ENCODE peak calls at places on chromosomes 4 and X, in six cellular contexts. Z is ovary; P is tibial nerve; Y is tibial artery; R is adrenal gland; W is activated CD8-positive, alpha-beta T cell treated with anti-CD3 and anti-CD28 coated beads for 36 hours. A is an unnamed sample.

GRCh38 chr4:20262221-20262620 is 10.5 kb downstream of the SLIT2 start:
- DNase-seq in Y (no peak), P (no peak), R (no peak), W (no peak), Z (no peak), A (no peak)

GRCh38 chrX:135411893-135412292 is 9.9 kb upstream of the SMIM10L2A start:
- DNase-seq in Y (no peak), Z (no peak), P (no peak), R (no peak), W (no peak), A (no peak)

GRCh38 chr4:76987153-76987562 is 37.6 kb downstream of the SEPTIN11 start:
- DNase-seq in P (no peak), W (no peak), R (no peak), Z (peak; percentile 47), Y (peak; percentile 51), A (no peak)

GRCh38 chr4:17962171-17962570 is 59.4 kb downstream of the LCORL start:
- DNase-seq in Z (no peak), W (no peak), R (no peak), P (no peak), Y (no peak), A (no peak)

GRCh38 chrX:123081766-123082165 is 102.3 kb upstream of the GRIA3 start:
- DNase-seq in R (no peak), W (no peak), Y (no peak), Z (no peak), P (no peak), A (no peak)

GRCh38 chr4:175639346-175639745 is 172.7 kb downstream of the GPM6A start:
- DNase-seq in R (no peak), Y (no peak), Z (no peak), W (no peak), P (no peak), A (no peak)

GRCh38 chrX:41302293-41302868 is 31.6 kb upstream of the DDX3X start:
- DNase-seq in P (no peak), R (no peak), Y (no peak), W (no peak), Z (no peak), A (no peak)

GRCh38 chr4:151409470-151410313 is 716 bp downstream of the FHIP1A start:
- DNase-seq in Z (peak; percentile 60), Y (no peak), P (no peak), R (peak; percentile 57), W (peak; percentile 11), A (peak; percentile 30)

GRCh38 chrX:110733166-110733565 is 62.5 kb downstream of the CHRDL1 start:
- DNase-seq in P (no peak), W (no peak), R (no peak), Z (no peak), Y (no peak), A (no peak)

GRCh38 chrX:49754238-49754857 is 58.6 kb upstream of the PAGE1 start:
- DNase-seq in P (peak; percentile 4), Z (peak; percentile 49), Y (no peak), W (peak; percentile 54), R (peak; percentile 77), A (peak; percentile 17)

GRCh38 chr4:55329012-55329411 is 17.0 kb upstream of the SRD5A3 start:
- DNase-seq in W (no peak), Y (no peak), Z (no peak), R (no peak), P (no peak), A (no peak)

GRCh38 chr4:165208741-165209388 is 1.5 kb downstream of the KLHL2 start:
- DNase-seq in P (no peak), Z (no peak), R (no peak), W (peak; percentile 69), Y (no peak), A (no peak)

GRCh38 chr4:165208322-165208652 is 926 bp downstream of the KLHL2 start:
- DNase-seq in R (no peak), Y (no peak), P (no peak), W (no peak), Z (no peak), A (no peak)

GRCh38 chr4:165207016-165207430 is 338 bp upstream of the KLHL2 start:
- DNase-seq in P (no peak), Z (no peak), Y (no peak), W (peak; percentile 37), R (no peak), A (peak; percentile 15)

GRCh38 chr4:165209796-165210195 is 2.4 kb downstream of the KLHL2 start:
- DNase-seq in R (no peak), W (no peak), Y (no peak), Z (no peak), P (no peak), A (no peak)

GRCh38 chr4:165207431-165208321 is at the start of gene KLHL2:
- DNase-seq in W (peak; percentile 68), Y (peak; percentile 72), R (peak; percentile 88), Z (peak; percentile 84), P (peak; percentile 43), A (peak; percentile 61)
- TF ChIP-seq CTCF in W (no peak), Y (no peak), R (no peak), Z (no peak), P (no peak), A (peak; percentile 12)

DNA sequence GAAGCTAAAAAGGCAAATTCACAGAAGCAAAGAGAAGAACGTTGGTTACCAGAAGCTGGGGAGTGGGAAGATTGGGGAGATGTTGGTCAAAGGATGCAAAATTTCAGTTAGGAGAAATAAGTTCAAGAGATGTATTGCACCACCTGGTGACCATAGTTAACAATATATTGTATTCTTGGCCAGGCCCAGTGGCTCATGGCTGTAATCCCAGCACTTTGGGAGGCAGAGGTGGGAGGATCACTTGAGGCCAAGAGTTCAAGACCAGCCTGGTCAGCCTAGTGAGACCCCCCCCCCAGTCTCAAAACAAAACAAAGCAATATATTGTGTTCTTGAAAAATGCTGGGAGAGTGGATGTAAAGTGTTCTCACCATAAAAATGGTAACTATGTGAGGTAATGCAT is 67.9 kb downstream of the TAB3 start:
- DNase-seq in Y (no peak), W (no peak), Z (no peak), P (no peak), R (no peak), A (no peak)
- TF ChIP-seq CTCF in Y (no peak), W (no peak), Z (no peak), P (no peak), R (no peak), A (no peak)

DNA sequence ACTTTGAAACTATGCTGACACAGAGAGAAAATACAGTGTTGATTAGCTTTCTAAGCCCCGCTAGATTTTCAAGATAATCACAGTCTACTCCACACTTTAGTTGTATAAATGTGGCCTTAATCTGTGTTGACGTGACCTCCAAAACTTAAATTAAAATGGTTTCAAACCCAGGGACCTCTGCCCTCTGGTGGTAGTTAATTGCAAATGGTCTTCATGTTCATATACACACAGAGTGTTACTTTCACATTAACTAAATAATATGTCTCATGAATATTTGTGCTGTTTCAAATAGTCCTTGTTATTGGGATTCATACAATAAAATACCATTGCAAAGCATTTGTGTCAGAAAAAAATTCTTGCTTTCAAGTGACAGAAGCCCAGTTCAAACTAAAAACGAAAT is 64.3 kb downstream of the TASL start:
- DNase-seq in Y (no peak), R (no peak), W (no peak), Z (no peak), P (no peak), A (no peak)
- TF ChIP-seq CTCF in Y (no peak), R (peak; percentile 22), W (peak; percentile 12), Z (no peak), P (no peak), A (peak; percentile 70)

DNA sequence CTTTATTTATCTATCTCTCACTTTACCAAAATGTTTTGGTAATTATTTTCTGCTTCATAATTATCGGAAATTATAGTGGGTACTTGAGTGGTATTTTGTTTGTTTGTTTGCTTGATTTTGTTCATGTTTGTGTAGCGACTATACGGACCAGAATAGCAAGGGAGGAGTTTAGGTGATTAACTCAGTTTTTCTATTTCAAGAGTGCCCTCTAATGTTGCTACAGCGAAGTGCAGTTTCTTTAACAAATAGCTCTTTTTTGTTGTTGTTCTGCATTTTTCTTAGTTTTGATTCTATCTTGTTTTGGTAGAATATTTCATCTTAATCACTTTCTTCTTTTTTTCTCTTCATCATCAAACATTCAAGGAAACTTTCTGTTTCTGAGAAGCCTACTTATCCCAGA is 40.8 kb upstream of the QRFPR start:
- DNase-seq in W (no peak), Y (no peak), P (no peak), R (no peak), Z (no peak), A (no peak)
- TF ChIP-seq CTCF in W (no peak), Y (no peak), P (no peak), R (no peak), Z (no peak), A (peak; percentile 37)

GRCh38 chr4:36351082-36351666 is 69.8 kb downstream of the DTHD1 start:
- DNase-seq in R (peak; percentile 91), W (peak; percentile 91), Y (peak; percentile 60), P (peak; percentile 81), Z (no peak), A (peak; percentile 36)
- TF ChIP-seq CTCF in R (peak; percentile 58), W (peak; percentile 92), Y (peak; percentile 36), P (peak; percentile 57), Z (no peak), A (peak; percentile 85)

GRCh38 chrX:149630681-149631292 is 805 bp downstream of the TMEM185A start:
- DNase-seq in Z (no peak), P (no peak), Y (no peak), R (peak; percentile 63), W (no peak), A (no peak)
- TF ChIP-seq CTCF in Z (no peak), P (no peak), Y (no peak), R (no peak), W (no peak), A (peak; percentile 28)

DNA sequence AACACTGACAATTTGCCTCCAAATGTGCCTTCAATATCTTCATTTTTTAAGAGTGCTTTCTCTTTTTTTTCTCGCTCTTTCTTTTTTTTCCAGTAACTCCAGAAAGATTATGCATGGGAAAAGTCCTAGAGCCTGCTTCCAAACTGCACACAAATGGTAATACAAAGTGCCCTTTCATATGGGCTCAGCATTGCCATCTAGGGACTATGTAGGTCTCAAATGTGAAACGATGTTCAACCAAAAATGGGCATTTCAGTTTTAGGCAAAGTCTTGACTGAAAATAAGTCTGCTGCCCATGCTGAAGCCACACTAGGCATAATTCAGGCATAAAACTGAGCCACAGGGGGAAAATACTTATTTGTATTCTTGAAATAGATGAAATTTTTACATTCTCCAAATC is 65.6 kb downstream of the SYNPO2 start:
- DNase-seq in Z (no peak), P (no peak), W (no peak), Y (no peak), R (no peak), A (no peak)
- TF ChIP-seq CTCF in Z (peak; percentile 9), P (peak; percentile 10), W (no peak), Y (peak; percentile 24), R (no peak), A (peak; percentile 11)

A was measured in progenitor cell of endocrine pancreas.